ENCODE peak calls at places on chromosomes 4 and X, in nine cellular contexts. W, L, Z, V, F, O, P, J and E are unnamed samples.

GRCh38 chr4:81428002-81428401 is 43.7 kb downstream of the RASGEF1B start:
- DNase-seq in W (no peak), L (no peak), Z (no peak), V (no peak), F (no peak), O (no peak), P (no peak), J (no peak), E (no peak)

GRCh38 chr4:69589884-69590283 is 49.6 kb downstream of the UGT2A2 start:
- DNase-seq in W (no peak), L (no peak), Z (no peak), V (no peak), F (no peak), O (no peak), P (no peak), J (no peak), E (peak)

GRCh38 chrX:50117477-50117876 is 83.3 kb downstream of the AKAP4 start:
- DNase-seq in W (no peak), L (no peak), Z (no peak), V (no peak), F (no peak), O (no peak), P (no peak), J (no peak), E (no peak)

GRCh38 chr4:188986271-188986689 is 847.0 kb downstream of the TRIML1 start:
- DNase-seq in W (peak), L (peak), Z (no peak), V (no peak), F (peak), O (peak), P (no peak), J (peak), E (peak)

GRCh38 chr4:6608758-6609414 is 31.6 kb upstream of the MRFAP1 start:
- DNase-seq in W (no peak), L (no peak), Z (peak), V (peak), F (no peak), O (no peak), P (no peak), J (no peak), E (no peak)

GRCh38 chr4:10458190-10458589 is 964 bp upstream of the ZNF518B start:
- DNase-seq in W (no peak), L (no peak), Z (peak), V (peak), F (no peak), O (no peak), P (no peak), J (no peak), E (no peak)

GRCh38 chr4:38842998-38843397 is 13.6 kb downstream of the TLR6 start:
- DNase-seq in W (no peak), L (no peak), Z (no peak), V (no peak), F (no peak), O (no peak), P (no peak), J (no peak), E (no peak)

GRCh38 chrX:78614264-78614663 is 44.9 kb downstream of the RTL3 start:
- DNase-seq in W (no peak), L (no peak), Z (no peak), V (no peak), F (no peak), O (no peak), P (no peak), J (no peak), E (no peak)

GRCh38 chr4:81652069-81652478 is 180.4 kb upstream of the RASGEF1B start:
- DNase-seq in W (no peak), L (no peak), Z (no peak), V (no peak), F (no peak), O (no peak), P (no peak), J (no peak), E (peak)

GRCh38 chr4:151529187-151529586 is 120.2 kb downstream of the FHIP1A start:
- DNase-seq in W (no peak), L (no peak), Z (no peak), V (no peak), F (no peak), O (no peak), P (no peak), J (no peak), E (no peak)

GRCh38 chrX:10235851-10236250 is 79.1 kb downstream of the CLCN4 start:
- DNase-seq in W (peak), L (peak), Z (no peak), V (no peak), F (peak), O (peak), P (no peak), J (no peak), E (peak)

GRCh38 chr4:177351611-177352010 is 41.9 kb downstream of the NEIL3 start:
- DNase-seq in W (no peak), L (no peak), Z (no peak), V (no peak), F (no peak), O (no peak), P (no peak), J (no peak), E (no peak)

GRCh38 chr4:156999175-156999517 is 27.5 kb upstream of the PDGFC start:
- DNase-seq in W (peak), L (peak), Z (peak), V (no peak), F (peak), O (peak), P (no peak), J (no peak), E (peak)

GRCh38 chr4:73902038-73902637 is 32.9 kb downstream of the CXCL1 start:
- DNase-seq in W (no peak), L (peak), Z (no peak), V (no peak), F (peak), O (peak), P (no peak), J (no peak), E (peak)

GRCh38 chr4:13893987-13894386 is 266.5 kb upstream of the BOD1L1 start:
- DNase-seq in W (peak), L (no peak), Z (no peak), V (no peak), F (no peak), O (no peak), P (no peak), J (no peak), E (no peak)

GRCh38 chr4:72468904-72469502 is 100.0 kb downstream of the ADAMTS3 start:
- DNase-seq in W (peak), L (peak), Z (no peak), V (peak), F (peak), O (peak), P (peak), J (peak), E (peak)

GRCh38 chr4:129410115-129410514 is 314.2 kb downstream of the C4orf33 start:
- DNase-seq in W (no peak), L (no peak), Z (no peak), V (no peak), F (no peak), O (no peak), P (no peak), J (no peak), E (no peak)

GRCh38 chr4:142080960-142081359 is 444.6 kb downstream of the IL15 start:
- DNase-seq in W (no peak), L (no peak), Z (no peak), V (no peak), F (peak), O (peak), P (no peak), J (no peak), E (peak)

GRCh38 chrX:16711219-16712115 is 1.0 kb downstream of the CTPS2 start:
- DNase-seq in W (peak), L (peak), Z (no peak), V (no peak), F (no peak), O (no peak), P (peak), J (no peak), E (no peak)

GRCh38 chr4:86960557-86960959 is 25.7 kb downstream of the AFF1 start:
- DNase-seq in W (peak), L (peak), Z (no peak), V (peak), F (peak), O (peak), P (peak), J (no peak), E (no peak)

GRCh38 chrX:108018659-108019381 is 26.0 kb upstream of the VSIG1 start:
- DNase-seq in W (no peak), L (no peak), Z (no peak), V (no peak), F (no peak), O (no peak), P (no peak), J (peak), E (no peak)

GRCh38 chr4:95510877-95511276 is 37.9 kb downstream of the UNC5C start:
- DNase-seq in W (no peak), L (no peak), Z (no peak), V (no peak), F (no peak), O (no peak), P (no peak), J (no peak), E (no peak)

GRCh38 chr4:122666527-122667245 is 45.8 kb upstream of the IL21 start:
- DNase-seq in W (peak), L (peak), Z (no peak), V (no peak), F (peak), O (peak), P (no peak), J (no peak), E (peak)

GRCh38 chr4:38753021-38753806 is 29.6 kb downstream of the TLR10 start:
- DNase-seq in W (peak), L (peak), Z (peak), V (peak), F (peak), O (peak), P (no peak), J (no peak), E (peak)

GRCh38 chr4:101252721-101253120 is 94.6 kb downstream of the PPP3CA start:
- DNase-seq in W (peak), L (peak), Z (no peak), V (no peak), F (peak), O (peak), P (no peak), J (peak), E (no peak)

GRCh38 chrX:81202413-81202794 is 502 bp downstream of the SH3BGRL start:
- DNase-seq in W (peak), L (peak), Z (no peak), V (no peak), F (no peak), O (peak), P (no peak), J (peak), E (peak)

GRCh38 chr4:5773271-5773555 is 62.2 kb downstream of the EVC start:
- DNase-seq in W (peak), L (peak), Z (peak), V (no peak), F (no peak), O (peak), P (no peak), J (no peak), E (peak)

DNA sequence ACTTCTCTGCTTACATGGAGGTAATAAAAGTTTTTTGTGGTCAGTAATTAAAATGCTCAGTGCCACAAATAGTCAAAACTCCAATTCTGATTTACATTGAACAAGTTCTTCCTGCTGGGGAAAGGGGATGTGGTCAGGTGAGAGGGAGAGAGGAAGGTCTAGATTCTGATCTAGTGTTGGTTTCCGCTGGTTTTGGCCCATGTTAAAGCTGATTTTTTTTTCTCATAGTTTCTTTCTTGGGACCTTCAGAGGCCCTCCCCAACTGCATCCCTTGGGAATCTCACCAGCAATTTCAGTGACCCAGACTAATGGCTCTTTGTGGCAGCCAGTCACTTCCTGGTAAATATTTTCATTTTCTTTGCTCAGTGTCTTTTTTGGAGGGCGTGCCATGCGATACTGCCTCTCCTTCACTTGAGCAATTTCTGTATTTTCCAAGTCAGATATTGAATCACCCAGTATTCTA is 332.7 kb downstream of the RAPGEF2 start:
- DNase-seq in W (no peak), L (no peak), Z (no peak), V (no peak), F (no peak), O (no peak), P (no peak), J (no peak), E (no peak)
- H2AFZ ChIP-seq in W (no peak), L (no peak), Z (no peak), V (no peak), F (no peak), O (no peak), P (no peak), J (no peak), E (peak)

GRCh38 chr4:91592125-91592524 is 711.6 kb upstream of the GRID2 start:
- DNase-seq in W (no peak), L (no peak), Z (no peak), V (no peak), F (no peak), O (no peak), P (no peak), J (no peak), E (no peak)

GRCh38 chr4:91590242-91590641 is 713.5 kb upstream of the GRID2 start:
- DNase-seq in W (no peak), L (no peak), Z (no peak), V (no peak), F (no peak), O (no peak), P (no peak), J (no peak), E (no peak)
- H2AFZ ChIP-seq in W (no peak), L (no peak), Z (no peak), V (peak), F (no peak), O (no peak), P (no peak), J (no peak), E (no peak)

GRCh38 chr4:118910221-118910620 is 21.6 kb downstream of the SYNPO2 start:
- DNase-seq in W (no peak), L (no peak), Z (no peak), V (no peak), F (no peak), O (peak), P (no peak), J (no peak), E (no peak)
- H2AFZ ChIP-seq in W (no peak), L (no peak), Z (no peak), V (peak), F (no peak), O (no peak), P (no peak), J (no peak), E (no peak)

DNA sequence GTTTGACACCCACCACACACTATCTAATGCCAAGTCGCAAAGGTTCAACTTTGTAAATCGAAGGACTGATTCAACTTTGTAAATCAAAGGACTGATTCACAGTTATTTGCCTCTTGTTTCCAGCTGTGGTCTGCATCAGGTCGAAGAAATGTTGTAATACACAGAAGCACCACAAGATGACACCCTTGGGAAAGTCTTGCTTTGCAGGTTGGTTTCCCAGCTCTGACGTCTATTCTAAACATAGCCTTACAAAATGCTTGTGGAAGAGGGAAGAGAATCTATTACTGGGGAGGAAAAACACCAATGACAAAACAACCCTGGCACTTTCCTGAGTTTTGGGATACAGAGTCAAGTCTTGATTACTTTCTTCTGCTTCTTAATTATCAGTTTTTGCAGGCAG is 35.3 kb downstream of the SUPT20HL1 start:
- DNase-seq in W (peak), L (peak), Z (peak), V (peak), F (peak), O (peak), P (peak), J (peak), E (peak)
- H2AFZ ChIP-seq in W (no peak), L (no peak), Z (no peak), V (no peak), F (no peak), O (no peak), P (no peak), J (no peak), E (no peak)

GRCh38 chrX:37686348-37686736 is 751 bp downstream of the XK start:
- DNase-seq in W (no peak), L (no peak), Z (no peak), V (no peak), F (no peak), O (no peak), P (no peak), J (peak), E (no peak)
- H2AFZ ChIP-seq in W (no peak), L (no peak), Z (no peak), V (peak), F (no peak), O (no peak), P (no peak), J (peak), E (peak)